ENCODE peak calls at places on chromosomes 6 and 20, in four cellular contexts. H is AML-193; E is HS-5; I is stimulated activated CD4-positive, alpha-beta T cell treated with anti-CD3 and anti-CD28 coated beads, Interleukin-15, amount 100 ng/mL, for 1 hour. R is an unnamed sample.

GRCh38 chr20:63377256-63378114 is 16.3 kb upstream of the CHRNA4 start:
- DNase-seq in I (no peak), E (no peak), H (no peak), R (no peak)

GRCh38 chr20:62286493-62287064 is 16.2 kb upstream of the ADRM1 start:
- DNase-seq in I (no peak), H (no peak), E (no peak), R (no peak)

GRCh38 chr6:73388800-73389512 is 5.7 kb upstream of the DDX43 start:
- DNase-seq in H (peak), I (no peak), E (peak), R (peak)

GRCh38 chr6:137188855-137189254 is 15.4 kb upstream of the IL22RA2 start:
- DNase-seq in E (peak), I (no peak), H (no peak), R (no peak)

GRCh38 chr20:24938498-24938897 is 10.6 kb upstream of the CST7 start:
- DNase-seq in I (no peak), H (no peak), E (no peak), R (no peak)

GRCh38 chr6:16947461-16948159 is 154.2 kb upstream of the STMND1 start:
- DNase-seq in H (no peak), I (no peak), E (peak), R (no peak)

GRCh38 chr6:160217863-160218262 is 40.8 kb downstream of the SLC22A2 start:
- DNase-seq in H (no peak), I (no peak), E (no peak), R (no peak)

GRCh38 chr6:13874191-13874549 is 50.6 kb upstream of the RNF182 start:
- DNase-seq in I (no peak), E (no peak), H (no peak), R (no peak)

GRCh38 chr6:108361312-108361932 is 66.6 kb downstream of the AFG1L start:
- DNase-seq in I (no peak), H (peak), E (no peak), R (peak)

GRCh38 chr6:157223021-157223430 is 100.3 kb downstream of the TMEM242 start:
- DNase-seq in I (no peak), E (no peak), H (peak), R (peak)

GRCh38 chr6:35015996-35016395 is 125.1 kb downstream of the TCP11 start:
- DNase-seq in E (no peak), H (no peak), I (no peak), R (no peak)

GRCh38 chr6:157460182-157460999 is 79.4 kb downstream of the ZDHHC14 start:
- DNase-seq in E (no peak), I (no peak), H (no peak), R (no peak)

GRCh38 chr20:60381643-60382400 is 423.6 kb downstream of the CDH26 start:
- DNase-seq in I (no peak), E (peak), H (no peak), R (no peak)

GRCh38 chr6:117624869-117625481 is 22.7 kb upstream of the GOPC start:
- DNase-seq in I (no peak), E (no peak), H (no peak), R (no peak)

GRCh38 chr6:32291549-32291948 is 67.7 kb upstream of the NOTCH4 start:
- DNase-seq in H (peak), I (no peak), E (no peak), R (no peak)